ENCODE peak calls at places on chromosomes 1 and 21, in ten cellular contexts. G is activated naive CD4-positive, alpha-beta T cell treated with anti-CD3 and anti-CD28 coated beads, Interleukin-2, amount 50 U/mL, for 72 hours; F is stimulated activated CD8-positive, alpha-beta memory T cell treated with anti-CD3 and anti-CD28 coated beads, Interleukin-7, amount 100 ng/mL, for 48 hours; T is neuronal stem cell; E is NCI-H1092; O is T47D; H is NCI-H510A treated with DMSO at 0.1 percent for 48 hours; U is D341Med; K is T-cell; B is aorta. W is an unnamed sample.
A peak's percentile ranks its signal among the peaks of the same experiment; 100 is the strongest.

GRCh38 chr1:87951852-87952251 is 623.2 kb downstream of the LMO4 start:
- DNase-seq in G (no peak), F (no peak), T (no peak), E (no peak), O (no peak), H (no peak), U (no peak), K (no peak), B (no peak), W (no peak)

GRCh38 chr1:20662110-20662475 is 924 bp upstream of the DDOST start:
- DNase-seq in G (no peak), F (no peak), T (no peak), E (no peak), O (no peak), H (no peak), U (no peak), K (no peak), B (no peak), W (no peak)

GRCh38 chr1:1891349-1892078 is 627 bp upstream of the GNB1 start:
- DNase-seq in G (peak; percentile 65), F (peak; percentile 57), T (peak; percentile 51), E (peak; percentile 29), O (peak; percentile 75), H (peak; percentile 98), U (peak; percentile 78), K (peak; percentile 75), B (peak; percentile 85), W (peak; percentile 80)

GRCh38 chr1:89865498-89866385 is 44.9 kb downstream of the LRRC8D start:
- DNase-seq in G (no peak), F (no peak), T (no peak), E (no peak), O (no peak), H (no peak), U (no peak), K (no peak), B (no peak), W (no peak)

GRCh38 chr1:45172764-45173163 is 33.6 kb downstream of the ZSWIM5 start:
- DNase-seq in G (no peak), F (no peak), T (no peak), E (no peak), O (no peak), H (no peak), U (no peak), K (no peak), B (no peak), W (no peak)

GRCh38 chr1:180951881-180952656 is 39.4 kb downstream of the KIAA1614 start:
- DNase-seq in G (no peak), F (no peak), T (no peak), E (no peak), O (no peak), H (no peak), U (peak; percentile 32), K (no peak), B (no peak), W (peak; percentile 34)

GRCh38 chr1:25683731-25684130 is 67.1 kb downstream of the MAN1C1 start:
- DNase-seq in G (no peak), F (no peak), T (no peak), E (no peak), O (no peak), H (no peak), U (no peak), K (no peak), B (no peak), W (no peak)

GRCh38 chr1:92949937-92950817 is 11.1 kb downstream of the DIPK1A start:
- DNase-seq in G (no peak), F (no peak), T (no peak), E (no peak), O (no peak), H (no peak), U (no peak), K (no peak), B (no peak), W (no peak)

GRCh38 chr21:44381874-44382273 is 28.5 kb downstream of the TRPM2 start:
- DNase-seq in G (no peak), F (no peak), T (no peak), E (no peak), O (no peak), H (no peak), U (no peak), K (no peak), B (no peak), W (no peak)

GRCh38 chr1:161089251-161089924 is at the start of gene NECTIN4:
- DNase-seq in G (no peak), F (no peak), T (no peak), E (no peak), O (peak; percentile 94), H (peak; percentile 48), U (no peak), K (no peak), B (no peak), W (no peak)

GRCh38 chr1:112625696-112626095 is 6.1 kb downstream of the CAPZA1 start:
- DNase-seq in G (no peak), F (no peak), T (no peak), E (no peak), O (no peak), H (no peak), U (no peak), K (no peak), B (no peak), W (no peak)

GRCh38 chr1:200035956-200036615 is 8.6 kb downstream of the NR5A2 start:
- DNase-seq in G (no peak), F (no peak), T (peak; percentile 12), E (no peak), O (no peak), H (no peak), U (no peak), K (no peak), B (no peak), W (no peak)

GRCh38 chr21:45211661-45212060 is 76.0 kb downstream of the POFUT2 start:
- DNase-seq in G (no peak), F (no peak), T (no peak), E (no peak), O (no peak), H (no peak), U (no peak), K (no peak), B (no peak), W (no peak)

GRCh38 chr1:202274611-202275010 is 67.1 kb downstream of the UBE2T start:
- DNase-seq in G (no peak), F (peak; percentile 39), T (no peak), E (no peak), O (no peak), H (peak; percentile 15), U (no peak), K (peak; percentile 8), B (no peak), W (no peak)

GRCh38 chr1:30933874-30934252 is 25.3 kb upstream of the SDC3 start:
- DNase-seq in G (no peak), F (no peak), T (no peak), E (no peak), O (no peak), H (no peak), U (no peak), K (no peak), B (no peak), W (no peak)

GRCh38 chr1:202952818-202953217 is 5.3 kb downstream of the ADIPOR1 start:
- DNase-seq in G (no peak), F (no peak), T (no peak), E (no peak), O (no peak), H (no peak), U (no peak), K (no peak), B (peak; percentile 84), W (peak; percentile 51)

GRCh38 chr1:11176081-11176706 is 13.0 kb upstream of the ANGPTL7 start:
- DNase-seq in G (no peak), F (no peak), T (no peak), E (no peak), O (no peak), H (no peak), U (no peak), K (no peak), B (peak; percentile 56), W (peak; percentile 28)

GRCh38 chr1:11948822-11949458 is 14.4 kb downstream of the PLOD1 start:
- DNase-seq in G (no peak), F (no peak), T (no peak), E (no peak), O (no peak), H (no peak), U (no peak), K (no peak), B (no peak), W (no peak)

GRCh38 chr21:46183910-46184624 is at the start of gene SPATC1L:
- DNase-seq in G (no peak), F (peak; percentile 37), T (peak; percentile 71), E (no peak), O (peak; percentile 83), H (peak; percentile 14), U (peak; percentile 85), K (peak; percentile 26), B (peak; percentile 82), W (no peak)

GRCh38 chr1:6329851-6330250 is 63.7 kb downstream of the ACOT7 start:
- DNase-seq in G (no peak), F (no peak), T (no peak), E (no peak), O (no peak), H (no peak), U (no peak), K (no peak), B (no peak), W (no peak)

GRCh38 chr1:25729045-25729444 is 70.9 kb upstream of the SELENON start:
- DNase-seq in G (no peak), F (no peak), T (no peak), E (no peak), O (no peak), H (no peak), U (no peak), K (no peak), B (no peak), W (no peak)

GRCh38 chr1:193919827-193920226 is 733.4 kb upstream of the B3GALT2 start:
- DNase-seq in G (no peak), F (no peak), T (no peak), E (no peak), O (no peak), H (no peak), U (no peak), K (no peak), B (no peak), W (no peak)

GRCh38 chr1:68228833-68229232 is 3.5 kb downstream of the WLS start:
- DNase-seq in G (no peak), F (no peak), T (no peak), E (no peak), O (no peak), H (no peak), U (no peak), K (no peak), B (no peak), W (no peak)

GRCh38 chr21:17051054-17051453 is 461.8 kb upstream of the CXADR start:
- DNase-seq in G (no peak), F (no peak), T (no peak), E (no peak), O (peak; percentile 4), H (no peak), U (no peak), K (no peak), B (no peak), W (no peak)